ENCODE peak calls at places on chromosomes 2 and 18, in five cellular contexts. D is H9; G is endothelial cell; W is HEK293T; A is stimulated activated CD4-positive, alpha-beta T cell treated with anti-CD3 and anti-CD28 coated beads, Interleukin-1b, Interleukin-23, amount 100 ng/mL, for 4 hours. E is an unnamed sample.

GRCh38 chr2:23418490-23418911 is 33.5 kb downstream of the KLHL29 start:
- DNase-seq in D (no peak), G (no peak), W (no peak), A (no peak), E (no peak)

GRCh38 chr2:121205321-121205942 is 79.6 kb downstream of the TFCP2L1 start:
- DNase-seq in D (no peak), G (no peak), W (no peak), A (no peak), E (no peak)

GRCh38 chr2:118202707-118203303 is 114.5 kb downstream of the INSIG2 start:
- DNase-seq in D (peak; percentile 71), G (peak; percentile 72), W (peak; percentile 72), A (peak; percentile 36), E (no peak)

GRCh38 chr2:37764739-37765138 is 93.3 kb upstream of the CDC42EP3 start:
- DNase-seq in D (no peak), G (no peak), W (no peak), A (no peak), E (no peak)

GRCh38 chr2:204539010-204539385 is 6.3 kb upstream of the PARD3B start:
- DNase-seq in D (no peak), G (no peak), W (no peak), A (no peak), E (no peak)

GRCh38 chr2:27806311-27807059 is 35.0 kb downstream of the MRPL33 start:
- DNase-seq in D (no peak), G (no peak), W (no peak), A (no peak), E (no peak)

GRCh38 chr2:73116182-73116960 is 3.6 kb upstream of the RAB11FIP5 start:
- DNase-seq in D (no peak), G (no peak), W (no peak), A (no peak), E (no peak)

GRCh38 chr18:42654561-42654960 is 460.9 kb downstream of the RIT2 start:
- DNase-seq in D (no peak), G (no peak), W (no peak), A (no peak), E (no peak)

GRCh38 chr2:26640781-26641564 is at the start of gene CIB4:
- DNase-seq in D (peak; percentile 50), G (no peak), W (no peak), A (no peak), E (no peak)

GRCh38 chr2:80030135-80030534 is 274.4 kb downstream of the LRRTM1 start:
- DNase-seq in D (no peak), G (no peak), W (no peak), A (no peak), E (no peak)

GRCh38 chr2:200631287-200631686 is 45.5 kb downstream of the AOX1 start:
- DNase-seq in D (no peak), G (no peak), W (no peak), A (no peak), E (no peak)

GRCh38 chr2:208984376-208985100 is 439.3 kb upstream of the MAP2 start:
- DNase-seq in D (no peak), G (no peak), W (no peak), A (no peak), E (no peak)

GRCh38 chr18:22711381-22711717 is 221.8 kb upstream of the RBBP8 start:
- DNase-seq in D (no peak), G (no peak), W (no peak), A (no peak), E (no peak)

GRCh38 chr2:43251171-43251731 is 24.8 kb upstream of the ZFP36L2 start:
- DNase-seq in D (no peak), G (no peak), W (no peak), A (no peak), E (no peak)

GRCh38 chr2:208306291-208306690 is 40.2 kb downstream of the PIKFYVE start:
- DNase-seq in D (no peak), G (no peak), W (no peak), A (no peak), E (no peak)

E was measured in stimulated activated CD8-positive, alpha-beta memory T cell treated with anti-CD3 and anti-CD28 coated beads, Interleukin-15, amount 100 ng/mL, for 24 hours.